ENCODE peak calls at places on chromosomes 11 and 22, in eight cellular contexts. M, L, P, F, D, N, J and B are unnamed samples.

GRCh38 chr11:23212829-23213228 is 352.6 kb upstream of the CCDC179 start:
- DNase-seq in M (no peak), N (no peak), P (no peak), F (no peak), D (no peak), J (no peak), L (no peak), B (no peak)

GRCh38 chr22:23306438-23306921 is 126.2 kb downstream of the BCR start:
- DNase-seq in L (no peak), M (peak; percentile 75), F (no peak), P (no peak), D (peak; percentile 19), N (no peak), J (no peak), B (no peak)

GRCh38 chr22:22943521-22944267 is 56.1 kb downstream of the IGLL5 start:
- DNase-seq in L (no peak), N (no peak), P (no peak), D (peak; percentile 7), J (no peak), F (no peak), M (no peak), B (no peak)

GRCh38 chr11:78605296-78605695 is 30.6 kb upstream of the NARS2 start:
- DNase-seq in F (no peak), M (no peak), N (no peak), D (no peak), P (no peak), J (no peak), L (no peak), B (no peak)

GRCh38 chr11:65717906-65718305 is 2.7 kb downstream of the RNASEH2C start:
- DNase-seq in P (no peak), J (no peak), L (no peak), N (no peak), D (no peak), F (no peak), M (no peak), B (no peak)

GRCh38 chr22:27801197-27801615 is 350 bp downstream of the MN1 start:
- DNase-seq in N (peak; percentile 60), L (no peak), D (peak; percentile 36), M (peak; percentile 81), P (no peak), F (peak; percentile 78), J (peak; percentile 29), B (no peak)

GRCh38 chr11:62193954-62194353 is 3.9 kb downstream of the SCGB1D1 start:
- DNase-seq in L (no peak), J (no peak), F (peak; percentile 63), M (peak; percentile 15), D (no peak), P (no peak), N (no peak), B (no peak)

GRCh38 chr11:115222863-115223530 is 281.2 kb downstream of the CADM1 start:
- DNase-seq in M (peak; percentile 4), D (no peak), F (no peak), P (no peak), J (no peak), N (no peak), L (no peak), B (no peak)

GRCh38 chr22:45934659-45935341 is 42.2 kb downstream of the WNT7B start:
- DNase-seq in F (no peak), L (no peak), N (peak; percentile 74), D (no peak), J (no peak), P (no peak), M (peak; percentile 96), B (peak; percentile 44)

GRCh38 chr11:94025695-94026394 is 4.7 kb downstream of the HEPHL1 start:
- DNase-seq in J (no peak), N (no peak), P (no peak), D (no peak), L (no peak), F (no peak), M (no peak), B (no peak)

GRCh38 chr11:117315285-117316196 is 515 bp downstream of the BACE1 start:
- DNase-seq in L (peak; percentile 68), F (no peak), D (peak; percentile 28), N (peak; percentile 23), J (peak; percentile 17), P (no peak), M (peak; percentile 51), B (no peak)

GRCh38 chr11:113161671-113162589 is 152.5 kb upstream of the TTC12 start:
- DNase-seq in N (peak; percentile 2), D (no peak), F (no peak), P (no peak), J (no peak), L (no peak), M (no peak), B (no peak)

GRCh38 chr22:29700206-29700948 is 19.4 kb upstream of the CABP7 start:
- DNase-seq in N (no peak), D (peak; percentile 14), M (peak; percentile 28), L (no peak), J (no peak), F (no peak), P (no peak), B (no peak)

GRCh38 chr11:75574698-75575265 is 12.7 kb downstream of the SERPINH1 start:
- DNase-seq in P (no peak), L (no peak), D (no peak), M (no peak), N (no peak), F (no peak), J (no peak), B (no peak)

GRCh38 chr11:91100432-91100831 is 877.6 kb upstream of the CHORDC1 start:
- DNase-seq in F (no peak), D (no peak), P (no peak), N (no peak), M (no peak), J (no peak), L (no peak), B (no peak)

GRCh38 chr11:28618426-28618825 is 510.2 kb downstream of the METTL15 start:
- DNase-seq in L (no peak), P (no peak), D (no peak), N (no peak), M (peak; percentile 22), J (no peak), F (no peak), B (no peak)

GRCh38 chr22:45336971-45337431 is 27.3 kb downstream of the FAM118A start:
- DNase-seq in N (no peak), M (peak; percentile 8), L (peak; percentile 87), P (peak; percentile 62), F (no peak), J (peak; percentile 34), D (peak; percentile 72), B (no peak)

GRCh38 chr22:35630387-35630793 is 13.3 kb upstream of the MB start:
- DNase-seq in N (peak; percentile 85), M (peak; percentile 78), J (no peak), D (no peak), F (peak; percentile 18), L (peak; percentile 67), P (no peak), B (no peak)

GRCh38 chr11:87150936-87151335 is 113.2 kb downstream of the TMEM135 start:
- DNase-seq in L (no peak), F (no peak), N (peak; percentile 24), D (no peak), M (peak; percentile 35), P (no peak), J (no peak), B (no peak)

DNA sequence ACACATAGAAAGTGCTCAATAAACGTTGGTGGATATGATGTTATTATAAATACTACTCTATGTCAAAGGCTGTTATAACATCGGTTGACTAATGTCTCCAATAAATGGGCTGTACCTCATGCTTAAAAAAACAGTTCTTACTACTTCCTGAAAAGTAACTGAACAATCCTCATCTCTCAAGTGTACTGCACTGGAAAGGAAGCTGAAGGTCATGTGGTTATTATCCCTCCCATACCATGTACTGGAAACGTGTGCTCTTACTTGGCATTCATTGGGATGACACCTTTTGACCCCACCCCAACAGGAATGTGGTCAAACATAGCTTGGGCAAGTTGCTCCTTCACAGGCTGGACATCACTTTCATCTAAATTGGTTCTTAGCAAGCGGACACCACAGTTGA is 10.6 kb downstream of the RTCB start:
- DNase-seq in L (no peak), J (no peak), P (no peak), N (no peak), F (no peak), D (no peak), M (no peak), B (no peak)
- H3K36me3 ChIP-seq in L (peaks cover 6% of the 10 kb centered on the region), J (peaks cover 89% of the 10 kb centered on the region), P (no peaks in the 10 kb centered on the region), N (peaks cover 93% of the 10 kb centered on the region), F (peaks cover 36% of the 10 kb centered on the region), D (no peaks in the 10 kb centered on the region), M (peaks cover 65% of the 10 kb centered on the region), B (peaks cover 29% of the 10 kb centered on the region)

DNA sequence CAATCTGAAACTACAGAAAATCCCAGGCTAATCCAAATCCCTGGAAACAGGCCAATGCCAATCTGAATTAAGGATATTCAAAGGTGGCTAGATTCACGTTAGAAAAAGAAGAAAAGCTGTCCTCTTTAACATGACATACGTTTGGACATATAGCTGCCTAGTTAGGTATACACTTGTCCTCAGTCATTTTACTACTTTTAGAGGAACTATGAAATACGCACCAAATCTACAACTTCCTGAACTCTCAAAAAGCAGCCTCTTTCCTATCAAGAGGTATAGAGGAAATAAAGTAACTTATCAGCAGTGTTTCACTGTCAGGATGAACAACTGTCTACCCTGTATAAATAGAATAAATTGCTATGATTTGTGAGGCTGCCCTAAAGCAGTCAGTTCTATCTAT is 24.0 kb downstream of the KMT5B start:
- DNase-seq in J (no peak), P (no peak), L (no peak), N (no peak), M (no peak), F (no peak), D (no peak), B (no peak)
- H3K36me3 ChIP-seq in J (peaks cover 20% of the 10 kb centered on the region), P (no peaks in the 10 kb centered on the region), L (no peaks in the 10 kb centered on the region), N (peaks cover 31% of the 10 kb centered on the region), M (peaks cover 17% of the 10 kb centered on the region), F (peaks cover 10% of the 10 kb centered on the region), D (no peaks in the 10 kb centered on the region), B (peaks cover 3% of the 10 kb centered on the region)

DNA sequence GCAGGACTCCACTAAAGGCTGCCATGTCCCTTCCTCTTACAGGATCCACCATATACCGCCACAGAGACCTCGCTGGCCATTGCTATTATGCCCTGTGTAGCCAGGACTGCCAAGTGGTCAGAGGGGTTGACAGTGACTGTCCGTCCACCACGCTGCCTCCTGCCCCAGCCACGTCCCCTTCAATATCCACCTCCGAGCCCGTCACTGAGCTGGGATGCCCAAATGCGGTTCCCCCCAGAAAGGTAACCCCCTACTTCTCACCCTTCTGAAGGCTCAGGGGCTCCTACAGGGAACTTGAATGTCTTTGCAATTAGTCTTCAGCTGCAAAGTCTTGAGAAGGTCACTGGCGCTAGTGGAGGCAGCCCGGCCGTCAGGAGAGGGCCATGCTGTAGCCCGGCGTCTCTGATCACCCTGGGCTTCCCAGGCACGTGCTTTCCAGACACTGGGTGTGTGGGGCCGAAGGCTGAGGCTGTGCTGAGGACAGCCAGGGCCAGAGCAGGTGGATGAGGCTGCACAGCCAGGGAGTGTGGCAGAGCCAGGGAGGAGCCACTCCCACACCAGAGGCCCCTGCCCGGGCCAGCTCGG is 30.0 kb upstream of the MUC5B start:
- DNase-seq in F (no peak), N (no peak), J (no peak), L (peak; percentile 46), P (no peak), M (no peak), D (no peak), B (no peak)
- H3K36me3 ChIP-seq in F (no peaks in the 10 kb centered on the region), N (no peaks in the 10 kb centered on the region), J (no peaks in the 10 kb centered on the region), L (no peaks in the 10 kb centered on the region), P (no peaks in the 10 kb centered on the region), M (no peaks in the 10 kb centered on the region), D (no peaks in the 10 kb centered on the region), B (no peaks in the 10 kb centered on the region)

DNA sequence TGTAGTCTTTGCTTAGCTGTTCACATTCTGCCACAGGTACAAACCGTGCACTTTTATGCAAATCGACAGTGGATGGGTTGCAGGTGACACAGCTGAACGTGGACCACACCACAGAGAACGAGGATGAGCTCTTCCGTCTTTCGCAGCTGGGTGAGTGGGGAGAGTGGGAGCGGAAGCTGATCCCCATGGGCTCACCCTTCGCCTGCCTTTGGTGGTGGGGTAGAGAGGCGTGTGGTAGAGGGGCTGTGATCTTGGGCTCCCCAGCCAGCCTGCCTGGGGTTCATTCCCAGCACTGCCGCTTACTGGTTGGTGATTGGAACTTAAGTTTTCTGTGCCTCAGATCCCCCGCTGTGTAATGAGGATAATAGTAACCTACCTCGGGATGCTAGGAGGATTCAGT is 19.1 kb downstream of the TAB1 start:
- DNase-seq in J (no peak), F (no peak), L (no peak), P (no peak), M (no peak), N (no peak), D (no peak), B (no peak)
- H3K36me3 ChIP-seq in J (peaks cover 72% of the 10 kb centered on the region), F (no peaks in the 10 kb centered on the region), L (peaks cover 46% of the 10 kb centered on the region), P (peaks cover 4% of the 10 kb centered on the region), M (peaks cover 3% of the 10 kb centered on the region), N (peaks cover 43% of the 10 kb centered on the region), D (no peaks in the 10 kb centered on the region), B (peaks cover 53% of the 10 kb centered on the region)